ENCODE peak calls at places on chromosomes 13 and 19, in seven cellular contexts. G is H9, W is mesendoderm, Y is H1, A is neuronal stem cell, Q is IMR-90, N is trophoblast cell. X is an unnamed sample. For H3K4me1, the result is how much of the 10 kb centered on the place peaks cover.

GRCh38 chr19:35777411-35777841 is 2.1 kb downstream of the ARHGAP33 start:
- DNase-seq in G (peak), W (peak), Y (no peak), A (no peak), Q (no peak), N (no peak), X (no peak)

GRCh38 chr19:55160128-55160985 is 2.8 kb upstream of the TNNI3 start:
- DNase-seq in G (peak), W (peak), Y (peak), A (peak), Q (peak), N (peak), X (peak)

GRCh38 chr19:23872282-23872919 is 42.3 kb upstream of the ZNF726 start:
- DNase-seq in G (no peak), W (no peak), Y (no peak), A (no peak), Q (no peak), N (no peak), X (no peak)

GRCh38 chr13:57030671-57031070 is 110.0 kb upstream of the PRR20A start:
- DNase-seq in G (no peak), W (no peak), Y (no peak), A (no peak), Q (no peak), N (no peak), X (no peak)

GRCh38 chr13:62747629-62748028 is 1332.0 kb upstream of the PCDH20 start:
- DNase-seq in G (no peak), W (peak), Y (no peak), A (no peak), Q (peak), N (peak), X (peak)

GRCh38 chr19:49746206-49746958 is 16.7 kb downstream of the TSKS start:
- DNase-seq in G (peak), W (peak), Y (peak), A (no peak), Q (no peak), N (peak), X (no peak)

GRCh38 chr13:52371736-52372247 is 34.2 kb downstream of the THSD1 start:
- DNase-seq in G (no peak), W (peak), Y (no peak), A (peak), Q (peak), N (no peak), X (peak)

GRCh38 chr13:114229486-114229885 is 5.2 kb upstream of the CDC16 start:
- DNase-seq in G (no peak), W (no peak), Y (no peak), A (no peak), Q (no peak), N (no peak), X (no peak)

GRCh38 chr13:97710797-97711196 is 242.7 kb upstream of the IPO5 start:
- DNase-seq in G (no peak), W (no peak), Y (no peak), A (no peak), Q (no peak), N (peak), X (no peak)

GRCh38 chr19:3409346-3410064 is 43.1 kb downstream of the NFIC start:
- DNase-seq in G (no peak), W (no peak), Y (no peak), A (no peak), Q (no peak), N (no peak), X (no peak)

GRCh38 chr13:76992548-76993001 is 694 bp downstream of the CLN5 start:
- DNase-seq in G (no peak), W (peak), Y (no peak), A (peak), Q (peak), N (peak), X (peak)

GRCh38 chr13:32205426-32206096 is 109.6 kb downstream of the ZAR1L start:
- DNase-seq in G (no peak), W (peak), Y (no peak), A (no peak), Q (peak), N (no peak), X (peak)

GRCh38 chr13:47480121-47480520 is 521.0 kb downstream of the SUCLA2 start:
- DNase-seq in G (no peak), W (no peak), Y (no peak), A (no peak), Q (peak), N (no peak), X (peak)

GRCh38 chr19:44753932-44754742 is 5.6 kb downstream of the BCL3 start:
- DNase-seq in G (peak), W (peak), Y (peak), A (no peak), Q (peak), N (peak), X (peak)

GRCh38 chr19:20367811-20368294 is 197.7 kb downstream of the ZNF737 start:
- DNase-seq in G (peak), W (peak), Y (peak), A (peak), Q (no peak), N (peak), X (no peak)

GRCh38 chr19:38765214-38765613 is 8.1 kb downstream of the LGALS7 start:
- DNase-seq in G (no peak), W (no peak), Y (no peak), A (no peak), Q (no peak), N (no peak), X (no peak)

GRCh38 chr13:84207509-84207908 is 325.2 kb upstream of the SLITRK1 start:
- DNase-seq in G (no peak), W (no peak), Y (no peak), A (no peak), Q (no peak), N (no peak), X (no peak)
- H2BK120ac ChIP-seq in G (no peak), W (no peak), Y (no peak), A (no peak), Q (no peak), N (no peak), X (no peak)

GRCh38 chr13:101515504-101515903 is 63.0 kb downstream of the ITGBL1 start:
- DNase-seq in G (no peak), W (no peak), Y (no peak), A (no peak), Q (no peak), N (no peak), X (no peak)
- H3K18ac ChIP-seq in G (no peak), W (no peak), Y (no peak), A (no peak), Q (no peak), N (no peak), X (no peak)

GRCh38 chr13:30142502-30143211 is 164.7 kb downstream of the KATNAL1 start:
- DNase-seq in G (peak), W (peak), Y (no peak), A (no peak), Q (peak), N (peak), X (peak)
- H3K4me1 ChIP-seq in G (under half), W (under half), Y (under half), A (under half), Q (under half), N (under half), X (under half)

DNA sequence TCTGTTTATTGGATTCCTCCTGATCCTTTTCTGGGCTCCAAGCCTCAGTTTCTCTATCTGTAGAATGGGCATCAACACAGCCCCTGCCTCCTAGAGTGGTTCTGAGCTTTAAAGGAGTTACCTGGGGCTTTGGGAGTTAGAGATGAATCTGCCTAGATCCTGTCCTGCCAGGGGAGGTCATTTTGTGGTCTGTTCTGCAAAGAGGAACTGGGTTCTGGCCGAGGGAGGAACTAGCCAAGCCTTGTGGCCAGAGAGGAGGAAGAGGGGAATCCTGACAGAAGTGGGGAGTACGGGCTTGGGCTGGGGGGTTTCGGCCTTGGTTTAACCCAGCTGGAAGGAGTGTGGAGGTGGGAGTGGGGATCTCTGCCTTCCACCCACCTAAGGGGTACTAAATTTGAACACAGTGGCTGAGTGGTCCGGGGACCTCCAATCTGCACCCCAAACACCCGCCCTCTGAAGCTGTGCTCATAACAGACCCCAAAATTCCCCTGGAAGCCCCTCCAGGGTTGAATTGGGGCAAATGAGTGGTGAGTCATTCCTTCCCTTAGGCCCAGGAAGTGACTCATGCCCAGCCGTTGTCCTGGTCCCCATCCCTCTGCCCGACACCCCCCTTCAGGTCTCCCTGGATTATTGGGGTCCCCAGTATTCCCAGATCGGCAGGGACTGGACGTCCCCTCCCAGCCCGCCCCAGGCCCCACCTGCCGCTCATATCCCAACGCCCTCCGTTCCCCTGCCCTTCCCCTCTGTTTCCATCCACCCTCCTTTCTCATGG is 2.8 kb downstream of the ADGRE5 start:
- DNase-seq in G (no peak), W (peak), Y (no peak), A (no peak), Q (peak), N (no peak), X (peak)
- H2BK120ac ChIP-seq in G (no peak), W (no peak), Y (no peak), A (no peak), Q (peak), N (peak), X (peak)

GRCh38 chr13:51341804-51342203 is 2.3 kb downstream of the SERPINE3 start:
- DNase-seq in G (no peak), W (no peak), Y (no peak), A (no peak), Q (no peak), N (no peak), X (no peak)
- H3K18ac ChIP-seq in G (no peak), W (no peak), Y (no peak), A (no peak), Q (no peak), N (no peak), X (no peak)

GRCh38 chr13:46170687-46171086 is 11.3 kb downstream of the LCP1 start:
- DNase-seq in G (no peak), W (peak), Y (no peak), A (peak), Q (no peak), N (no peak), X (peak)

GRCh38 chr13:46170268-46170667 is 11.7 kb downstream of the LCP1 start:
- DNase-seq in G (peak), W (no peak), Y (no peak), A (no peak), Q (no peak), N (no peak), X (no peak)

GRCh38 chr13:46171739-46172138 is 10.2 kb downstream of the LCP1 start:
- DNase-seq in G (no peak), W (no peak), Y (no peak), A (no peak), Q (no peak), N (peak), X (no peak)

GRCh38 chr13:46172531-46172991 is 9.4 kb downstream of the LCP1 start:
- DNase-seq in G (no peak), W (peak), Y (no peak), A (no peak), Q (no peak), N (peak), X (no peak)

DNA sequence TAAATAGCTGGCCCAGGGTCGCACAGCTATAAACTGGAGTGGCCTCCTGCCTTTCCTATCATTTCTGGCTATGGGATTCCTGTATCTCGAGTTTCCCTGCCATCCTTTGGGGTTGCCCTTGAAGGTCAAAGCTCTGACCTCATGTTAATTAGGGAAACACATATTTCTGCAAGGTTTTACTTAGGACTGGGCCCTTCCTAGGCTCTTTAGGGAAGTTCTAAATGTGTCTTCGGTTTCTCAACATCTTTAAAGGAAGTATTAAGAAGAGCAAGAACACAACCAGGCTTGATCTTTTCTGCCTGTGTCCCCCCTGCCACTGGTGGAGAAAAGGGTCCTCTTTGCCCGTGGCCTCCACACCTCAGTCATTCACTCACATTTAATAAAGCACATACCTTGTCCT is 10.8 kb downstream of the LCP1 start:
- DNase-seq in G (no peak), W (no peak), Y (no peak), A (no peak), Q (no peak), N (no peak), X (no peak)
- H3K4me1 ChIP-seq in G (under half), W (under half), Y (under half), A (under half), Q (under half), N (under half), X (under half)